ENCODE peak calls at places on chromosomes 7 and 10, in eight cellular contexts. D is GM10248, E is dorsolateral prefrontal cortex, Z is choroid plexus epithelial cell, S is suprapubic skin, H is WERI-Rb-1, J is esophagus squamous epithelium, T is A549. V is an unnamed sample.

GRCh38 chr7:158362912-158363905 is 224.4 kb downstream of the PTPRN2 start:
- DNase-seq in D (no peak), E (no peak), Z (no peak), S (no peak), H (peak; percentile 29), J (no peak), T (no peak), V (peak; percentile 62)

GRCh38 chr10:8992009-8992408 is 937.5 kb downstream of the GATA3 start:
- DNase-seq in D (no peak), E (no peak), Z (no peak), S (no peak), H (no peak), J (no peak), T (no peak), V (no peak)

GRCh38 chr10:49115015-49115795 is at the start of gene VSTM4:
- DNase-seq in D (peak; percentile 55), E (peak; percentile 41), Z (peak; percentile 62), S (no peak), H (peak; percentile 30), J (no peak), T (no peak), V (peak; percentile 22)

GRCh38 chr7:101743241-101743994 is 74.0 kb upstream of the CUX1 start:
- DNase-seq in D (peak; percentile 73), E (peak; percentile 37), Z (peak; percentile 66), S (no peak), H (peak; percentile 66), J (no peak), T (peak; percentile 65), V (peak; percentile 29)

GRCh38 chr7:135957627-135958026 is 19.5 kb downstream of the MTPN start:
- DNase-seq in D (no peak), E (no peak), Z (no peak), S (no peak), H (no peak), J (no peak), T (no peak), V (no peak)

GRCh38 chr7:149448961-149449360 is 11.9 kb downstream of the ZNF777 start:
- DNase-seq in D (no peak), E (no peak), Z (no peak), S (peak; percentile 50), H (no peak), J (no peak), T (no peak), V (no peak)

GRCh38 chr7:95319570-95319969 is 4.8 kb downstream of the PON1 start:
- DNase-seq in D (no peak), E (no peak), Z (no peak), S (no peak), H (no peak), J (no peak), T (no peak), V (no peak)

GRCh38 chr7:92360387-92360786 is 86.9 kb upstream of the GATAD1 start:
- DNase-seq in D (no peak), E (no peak), Z (peak; percentile 18), S (no peak), H (no peak), J (no peak), T (no peak), V (no peak)

GRCh38 chr10:71211759-71212248 is 566 bp upstream of the UNC5B start:
- DNase-seq in D (peak; percentile 9), E (no peak), Z (no peak), S (no peak), H (no peak), J (no peak), T (no peak), V (no peak)

GRCh38 chr10:71213761-71214440 is 1.5 kb downstream of the UNC5B start:
- DNase-seq in D (no peak), E (peak; percentile 58), Z (peak; percentile 49), S (peak; percentile 75), H (peak; percentile 45), J (no peak), T (peak; percentile 33), V (no peak)

GRCh38 chr10:71211053-71211452 is 1.3 kb upstream of the UNC5B start:
- DNase-seq in D (no peak), E (no peak), Z (no peak), S (peak; percentile 54), H (no peak), J (no peak), T (no peak), V (no peak)

GRCh38 chr10:71213127-71213616 is 802 bp downstream of the UNC5B start:
- DNase-seq in D (no peak), E (peak; percentile 44), Z (peak; percentile 91), S (peak; percentile 82), H (peak; percentile 83), J (no peak), T (peak; percentile 75), V (no peak)

DNA sequence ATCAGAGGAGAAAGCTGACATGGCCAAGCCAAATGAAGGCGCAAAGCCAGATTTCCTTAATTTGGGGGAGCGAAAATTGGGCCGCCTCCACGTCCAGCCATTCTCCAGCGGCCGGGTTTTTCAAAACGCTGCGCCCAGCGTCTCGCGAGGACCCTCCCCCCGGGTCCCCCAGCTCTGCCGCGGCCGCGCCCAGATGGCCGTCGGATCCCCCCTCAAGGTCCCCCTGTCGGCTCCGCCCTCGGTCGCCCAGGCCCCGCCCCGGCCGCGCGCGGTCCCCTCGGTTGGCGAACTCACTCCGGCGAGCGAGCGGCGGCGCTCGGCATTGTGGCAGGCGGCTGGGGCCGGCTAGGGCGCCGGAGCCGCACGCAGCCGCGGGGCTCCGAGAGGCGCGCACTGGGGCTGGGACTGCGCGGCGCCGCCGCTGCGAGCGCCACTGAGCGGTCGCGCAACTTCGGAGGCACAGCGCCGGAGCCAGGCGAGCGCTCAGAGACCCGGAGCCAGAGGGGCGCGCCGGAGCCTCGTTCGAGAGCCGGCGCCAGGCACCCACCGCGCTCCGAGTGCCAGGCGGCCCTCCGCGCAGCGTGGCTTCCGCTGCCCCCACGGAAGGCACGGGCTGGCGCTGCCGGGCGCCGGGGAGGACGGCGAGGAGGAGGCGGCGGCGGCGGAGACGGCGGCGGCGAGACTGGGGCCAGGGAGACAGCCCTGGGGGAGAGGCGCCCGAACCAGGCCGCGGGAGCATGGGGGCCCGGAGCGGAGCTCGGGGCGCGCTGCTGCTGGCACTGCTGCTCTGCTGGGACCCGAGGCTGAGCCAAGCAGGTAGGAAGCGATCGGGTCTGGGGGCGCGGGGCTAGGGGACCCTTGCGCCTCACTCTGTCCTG is at the start of gene UNC5B:
- DNase-seq in D (peak; percentile 34), E (peak; percentile 94), Z (peak; percentile 90), S (peak; percentile 93), H (peak; percentile 95), J (no peak), T (peak; percentile 80), V (peak; percentile 91)
- TF ChIP-seq CTCF in D (no peak), E (peak; percentile 23), Z (peak; percentile 15), S (peak; percentile 60), H (peak; percentile 51), J (peak; percentile 54), T (peak; percentile 25), V (peak; percentile 56)

GRCh38 chr10:71981024-71981867 is 17.1 kb downstream of the CHST3 start:
- DNase-seq in D (peak; percentile 13), E (peak; percentile 88), Z (peak; percentile 45), S (no peak), H (no peak), J (no peak), T (no peak), V (no peak)

GRCh38 chr10:71980181-71981023 is 16.2 kb downstream of the CHST3 start:
- DNase-seq in D (no peak), E (no peak), Z (no peak), S (no peak), H (no peak), J (no peak), T (no peak), V (no peak)

GRCh38 chr10:71984126-71984797 is 20.1 kb downstream of the CHST3 start:
- DNase-seq in D (no peak), E (no peak), Z (no peak), S (no peak), H (no peak), J (no peak), T (no peak), V (no peak)

GRCh38 chr10:71981868-71982230 is 17.7 kb downstream of the CHST3 start:
- DNase-seq in D (no peak), E (no peak), Z (no peak), S (no peak), H (peak; percentile 56), J (no peak), T (no peak), V (no peak)

GRCh38 chr10:71982269-71983178 is 18.3 kb downstream of the CHST3 start:
- DNase-seq in D (no peak), E (no peak), Z (no peak), S (no peak), H (peak; percentile 42), J (no peak), T (no peak), V (no peak)
- TF ChIP-seq CTCF in D (no peak), E (no peak), Z (no peak), S (no peak), H (peak; percentile 13), J (no peak), T (no peak), V (no peak)

DNA sequence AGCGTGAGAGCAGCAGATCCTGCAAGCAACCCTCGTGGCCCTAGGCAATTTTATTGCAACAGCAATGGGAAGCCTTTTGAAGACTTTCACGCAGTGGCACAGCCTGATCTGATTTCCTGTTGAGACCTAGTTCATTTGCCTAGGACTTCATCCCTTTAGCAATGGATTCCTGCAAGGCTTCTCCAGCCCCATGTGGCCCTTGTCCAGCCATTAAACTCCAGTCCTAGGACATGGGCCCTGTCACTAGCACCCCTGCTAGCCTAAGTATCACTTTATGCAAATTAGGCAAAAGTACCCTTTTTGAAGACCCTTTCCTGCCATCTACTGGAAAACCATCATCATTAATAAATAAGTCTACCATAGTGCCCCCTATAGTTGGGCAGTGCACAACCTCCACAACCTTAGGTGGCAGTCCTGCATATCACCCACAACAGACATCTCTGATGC is 379.4 kb downstream of the GALNT17 start:
- DNase-seq in D (no peak), E (no peak), Z (no peak), S (no peak), H (no peak), J (no peak), T (no peak), V (no peak)
- TF ChIP-seq CTCF in D (no peak), E (no peak), Z (peak; percentile 8), S (no peak), H (peak; percentile 27), J (no peak), T (no peak), V (no peak)

GRCh38 chr10:44923611-44924010 is 12.5 kb downstream of the TMEM72 start:
- DNase-seq in D (no peak), E (no peak), Z (no peak), S (no peak), H (no peak), J (no peak), T (no peak), V (no peak)

GRCh38 chr10:44924261-44925040 is 13.3 kb downstream of the TMEM72 start:
- DNase-seq in D (no peak), E (no peak), Z (no peak), S (no peak), H (no peak), J (no peak), T (no peak), V (no peak)

GRCh38 chr10:44926771-44927751 is 15.9 kb downstream of the TMEM72 start:
- DNase-seq in D (no peak), E (no peak), Z (peak; percentile 68), S (no peak), H (no peak), J (no peak), T (no peak), V (no peak)

GRCh38 chr10:44925811-44926760 is 14.9 kb downstream of the TMEM72 start:
- DNase-seq in D (no peak), E (no peak), Z (no peak), S (no peak), H (no peak), J (no peak), T (no peak), V (no peak)

DNA sequence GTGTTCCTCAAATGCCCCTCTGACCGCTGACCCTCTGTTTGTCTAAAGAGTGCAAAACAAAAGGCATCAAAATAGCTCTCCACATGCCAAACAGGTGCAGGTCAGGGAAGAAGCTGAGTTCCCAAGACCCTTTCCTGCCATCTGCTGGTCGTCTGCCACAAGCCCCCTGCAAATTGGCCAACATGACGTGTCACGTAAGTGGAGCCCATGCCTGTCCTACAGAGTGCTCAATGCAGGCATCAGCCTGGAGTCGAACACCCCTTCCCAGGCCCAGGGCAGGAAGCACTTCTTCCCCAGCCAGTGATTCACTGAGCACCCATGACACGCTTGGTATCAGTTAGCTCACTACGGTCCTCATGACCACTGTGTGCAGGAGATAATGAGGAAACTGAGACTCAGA is 14.1 kb downstream of the TMEM72 start:
- DNase-seq in D (no peak), E (no peak), Z (peak; percentile 45), S (no peak), H (peak; percentile 85), J (no peak), T (peak; percentile 30), V (peak; percentile 46)
- TF ChIP-seq CTCF in D (peak; percentile 9), E (no peak), Z (peak; percentile 60), S (no peak), H (peak; percentile 89), J (no peak), T (no peak), V (peak; percentile 65)